ENCODE peak calls at places on chromosomes 12 and 14, in six cellular contexts. Y, W, F, A, Z and E are unnamed samples.
A peak's percentile ranks its signal among the peaks of the same experiment; 100 is the strongest.

GRCh38 chr12:71704920-71705319 is 19.0 kb downstream of the TMEM19 start:
- DNase-seq in A (no peak), F (no peak), Z (no peak), W (no peak), Y (no peak), E (no peak)

GRCh38 chr12:129687731-129688130 is 216.1 kb downstream of the TMEM132D start:
- DNase-seq in Y (no peak), Z (no peak), A (no peak), F (no peak), W (no peak), E (no peak)

GRCh38 chr14:28382460-28383220 is 383.9 kb upstream of the FOXG1 start:
- DNase-seq in Z (peak; percentile 88), A (no peak), F (peak; percentile 15), W (peak; percentile 96), Y (no peak), E (no peak)

GRCh38 chr12:69467400-69467799 is 2.8 kb upstream of the FRS2 start:
- DNase-seq in Y (no peak), F (no peak), W (no peak), A (no peak), Z (no peak), E (no peak)

GRCh38 chr12:121495746-121496145 is 85.1 kb downstream of the KDM2B start:
- DNase-seq in A (no peak), Y (no peak), F (no peak), W (no peak), Z (no peak), E (no peak)

GRCh38 chr12:29725587-29726320 is 58.0 kb downstream of the TMTC1 start:
- DNase-seq in F (no peak), A (no peak), Y (peak; percentile 29), Z (peak; percentile 66), W (peak; percentile 99), E (peak; percentile 95)

GRCh38 chr12:5066251-5066650 is 22.6 kb downstream of the KCNA5 start:
- DNase-seq in W (no peak), F (no peak), A (no peak), Z (no peak), Y (no peak), E (no peak)

GRCh38 chr14:104462651-104463630 is 116.6 kb upstream of the C14orf180 start:
- DNase-seq in F (no peak), Z (no peak), Y (no peak), W (no peak), A (no peak), E (no peak)

GRCh38 chr12:88638956-88639355 is 58.7 kb upstream of the KITLG start:
- DNase-seq in F (no peak), Z (no peak), W (peak; percentile 68), A (no peak), Y (no peak), E (no peak)

GRCh38 chr14:90828642-90829487 is 12.6 kb upstream of the TTC7B start:
- DNase-seq in W (peak; percentile 27), A (peak; percentile 20), Y (no peak), F (no peak), Z (no peak), E (no peak)

GRCh38 chr14:34103176-34103575 is 152.3 kb upstream of the EGLN3 start:
- DNase-seq in A (no peak), W (no peak), Y (no peak), Z (no peak), F (no peak), E (no peak)

GRCh38 chr14:49972199-49972671 is 79.4 kb downstream of the ARF6 start:
- DNase-seq in W (peak; percentile 61), A (peak; percentile 26), Y (no peak), F (no peak), Z (no peak), E (no peak)

GRCh38 chr12:92573104-92573503 is 129.7 kb upstream of the PLEKHG7 start:
- DNase-seq in A (no peak), W (no peak), Z (no peak), Y (no peak), F (no peak), E (no peak)